ENCODE peak calls at places on chromosomes 6 and 20, in eight cellular contexts. H is NCI-H1417; D is Kasumi-1; V is nephron progenitor cell; J is stimulated activated CD8-positive, alpha-beta memory T cell treated with anti-CD3 and anti-CD28 coated beads, Interleukin-2, amount 100 ng/mL, for 48 hours; O is effector CD4-positive, alpha-beta T cell; C is right atrium auricular region; X is glutamatergic neuron. E is an unnamed sample.

GRCh38 chr6:79538481-79538971 is 1.3 kb upstream of the LCA5 start:
- DNase-seq in H (peak), D (no peak), V (no peak), J (no peak), O (no peak), C (no peak), X (no peak), E (no peak)

GRCh38 chr6:108689279-108690161 is 128.8 kb downstream of the FOXO3 start:
- DNase-seq in H (no peak), D (peak), V (no peak), J (no peak), O (no peak), C (peak), X (no peak), E (no peak)

GRCh38 chr20:19670829-19671228 is 87.2 kb upstream of the RIN2 start:
- DNase-seq in H (peak), D (no peak), V (no peak), J (no peak), O (no peak), C (no peak), X (no peak), E (no peak)

GRCh38 chr20:63746766-63747315 is 7.3 kb downstream of the SLC2A4RG start:
- DNase-seq in H (no peak), D (no peak), V (no peak), J (no peak), O (no peak), C (no peak), X (no peak), E (no peak)

GRCh38 chr20:47038581-47039560 is 144.2 kb downstream of the EYA2 start:
- DNase-seq in H (no peak), D (no peak), V (no peak), J (no peak), O (no peak), C (peak), X (no peak), E (no peak)

GRCh38 chr20:24027229-24027628 is 38.6 kb upstream of the GGTLC1 start:
- DNase-seq in H (no peak), D (peak), V (no peak), J (peak), O (peak), C (peak), X (no peak), E (no peak)

GRCh38 chr6:139590206-139590605 is 215.8 kb upstream of the CITED2 start:
- DNase-seq in H (peak), D (no peak), V (no peak), J (no peak), O (no peak), C (no peak), X (no peak), E (no peak)

GRCh38 chr6:134247854-134248580 is 69.9 kb downstream of the SGK1 start:
- DNase-seq in H (no peak), D (no peak), V (no peak), J (no peak), O (no peak), C (no peak), X (no peak), E (no peak)

GRCh38 chr6:111461860-111462259 is 21.2 kb downstream of the REV3L start:
- DNase-seq in H (no peak), D (peak), V (no peak), J (no peak), O (no peak), C (no peak), X (no peak), E (no peak)

GRCh38 chr20:45355209-45355608 is 7.0 kb upstream of the SDC4 start:
- DNase-seq in H (no peak), D (no peak), V (no peak), J (no peak), O (no peak), C (no peak), X (no peak), E (no peak)

GRCh38 chr20:10667077-10667401 is 6.8 kb downstream of the JAG1 start:
- DNase-seq in H (no peak), D (no peak), V (no peak), J (no peak), O (no peak), C (peak), X (no peak), E (no peak)

GRCh38 chr6:100173211-100173610 is 179.2 kb upstream of the MCHR2 start:
- DNase-seq in H (no peak), D (no peak), V (no peak), J (no peak), O (no peak), C (no peak), X (no peak), E (no peak)

GRCh38 chr6:49744259-49744658 is at the start of gene CRISP3:
- DNase-seq in H (peak), D (no peak), V (no peak), J (no peak), O (no peak), C (no peak), X (no peak), E (no peak)

GRCh38 chr6:76422814-76423213 is 350.4 kb upstream of the IMPG1 start:
- DNase-seq in H (peak), D (no peak), V (no peak), J (no peak), O (no peak), C (no peak), X (no peak), E (no peak)

GRCh38 chr6:292506-293184 is 358 bp downstream of the DUSP22 start:
- DNase-seq in H (no peak), D (no peak), V (peak), J (peak), O (peak), C (peak), X (peak), E (no peak)

GRCh38 chr6:90611996-90612690 is 25.3 kb upstream of the MAP3K7 start:
- DNase-seq in H (no peak), D (no peak), V (peak), J (no peak), O (no peak), C (no peak), X (no peak), E (no peak)

GRCh38 chr20:59723607-59724456 is 119.5 kb downstream of the PHACTR3 start:
- DNase-seq in H (peak), D (no peak), V (no peak), J (no peak), O (no peak), C (no peak), X (no peak), E (no peak)

GRCh38 chr6:110462884-110463481 is 13.4 kb downstream of the SLC22A16 start:
- DNase-seq in H (no peak), D (no peak), V (no peak), J (no peak), O (no peak), C (no peak), X (no peak), E (no peak)

GRCh38 chr6:52283111-52283510 is 1.4 kb downstream of the MCM3 start:
- DNase-seq in H (peak), D (no peak), V (no peak), J (no peak), O (no peak), C (no peak), X (no peak), E (no peak)

GRCh38 chr20:44021900-44022299 is 107.2 kb downstream of the TOX2 start:
- DNase-seq in H (no peak), D (no peak), V (no peak), J (no peak), O (no peak), C (peak), X (no peak), E (no peak)

GRCh38 chr20:1934578-1935573 is 39.7 kb downstream of the SIRPA start:
- DNase-seq in H (no peak), D (no peak), V (no peak), J (no peak), O (no peak), C (peak), X (no peak), E (no peak)